ENCODE peak calls at places on chromosome 6, in five cellular contexts. One of them, this sample, is unnamed.

GRCh38 chr6:111604259-111605099 is 1.2 kb downstream of the TRAF3IP2 start:
- DNase-seq in H1: peak
- DNase-seq in K562: no peak
- DNase-seq in GM12878: no peak
- DNase-seq in HepG2: no peak
- DNase-seq in this sample: peak

GRCh38 chr6:11722224-11722623 is 56.4 kb downstream of the ADTRP start:
- DNase-seq in H1: no peak
- DNase-seq in GM12878: no peak
- DNase-seq in K562: no peak
- DNase-seq in HepG2: no peak
- DNase-seq in this sample: no peak

GRCh38 chr6:138577151-138577915 is 78.0 kb upstream of the NHSL1 start:
- DNase-seq in K562: no peak
- DNase-seq in GM12878: peak
- DNase-seq in H1: no peak
- DNase-seq in HepG2: no peak
- DNase-seq in this sample: no peak

GRCh38 chr6:147900191-147900830 is 391.8 kb downstream of the SAMD5 start:
- DNase-seq in K562: no peak
- DNase-seq in GM12878: no peak
- DNase-seq in H1: no peak
- DNase-seq in HepG2: no peak
- DNase-seq in this sample: peak

GRCh38 chr6:34021839-34022190 is 124.1 kb downstream of the GRM4 start:
- DNase-seq in HepG2: no peak
- DNase-seq in H1: no peak
- DNase-seq in K562: no peak
- DNase-seq in GM12878: no peak
- DNase-seq in this sample: no peak

GRCh38 chr6:68642081-68642480 is 7.0 kb downstream of the ADGRB3 start:
- DNase-seq in H1: no peak
- DNase-seq in HepG2: no peak
- DNase-seq in GM12878: no peak
- DNase-seq in K562: no peak
- DNase-seq in this sample: no peak

GRCh38 chr6:135423649-135424128 is 73.9 kb downstream of the AHI1 start:
- DNase-seq in GM12878: peak
- DNase-seq in H1: no peak
- DNase-seq in HepG2: peak
- DNase-seq in K562: peak
- DNase-seq in this sample: peak

GRCh38 chr6:148440877-148441453 is 98.3 kb downstream of the SASH1 start:
- DNase-seq in K562: no peak
- DNase-seq in H1: peak
- DNase-seq in HepG2: peak
- DNase-seq in GM12878: no peak
- DNase-seq in this sample: peak

GRCh38 chr6:130515306-130515705 is 149.5 kb downstream of the TMEM200A start:
- DNase-seq in K562: no peak
- DNase-seq in GM12878: no peak
- DNase-seq in HepG2: no peak
- DNase-seq in H1: no peak
- DNase-seq in this sample: no peak

GRCh38 chr6:170424634-170425126 is 118.1 kb downstream of the FAM120B start:
- DNase-seq in GM12878: no peak
- DNase-seq in K562: no peak
- DNase-seq in H1: no peak
- DNase-seq in HepG2: no peak
- DNase-seq in this sample: no peak

GRCh38 chr6:18044108-18044783 is 56.8 kb upstream of the KIF13A start:
- DNase-seq in H1: no peak
- DNase-seq in K562: no peak
- DNase-seq in GM12878: no peak
- DNase-seq in HepG2: no peak
- DNase-seq in this sample: no peak

GRCh38 chr6:163617549-163617948 is 203.0 kb downstream of the QKI start:
- DNase-seq in HepG2: no peak
- DNase-seq in GM12878: no peak
- DNase-seq in K562: no peak
- DNase-seq in H1: no peak
- DNase-seq in this sample: no peak

GRCh38 chr6:43933111-43933885 is 163.3 kb downstream of the VEGFA start:
- DNase-seq in HepG2: no peak
- DNase-seq in GM12878: no peak
- DNase-seq in H1: no peak
- DNase-seq in K562: no peak
- DNase-seq in this sample: no peak

GRCh38 chr6:30682181-30683117 is 4.0 kb downstream of the PPP1R18 start:
- DNase-seq in HepG2: peak
- DNase-seq in GM12878: peak
- DNase-seq in K562: peak
- DNase-seq in H1: no peak
- DNase-seq in this sample: peak

GRCh38 chr6:89999154-89999553 is 104.9 kb downstream of the GJA10 start:
- DNase-seq in H1: no peak
- DNase-seq in K562: peak
- DNase-seq in GM12878: no peak
- DNase-seq in HepG2: no peak
- DNase-seq in this sample: no peak

GRCh38 chr6:9140861-9141534 is 705.7 kb upstream of the SLC35B3 start:
- DNase-seq in GM12878: no peak
- DNase-seq in H1: no peak
- DNase-seq in K562: no peak
- DNase-seq in HepG2: no peak
- DNase-seq in this sample: no peak

GRCh38 chr6:37366910-37367309 is 13.1 kb downstream of the RNF8 start:
- DNase-seq in HepG2: peak
- DNase-seq in GM12878: no peak
- DNase-seq in H1: no peak
- DNase-seq in K562: no peak
- DNase-seq in this sample: no peak

GRCh38 chr6:169341065-169341464 is 87.4 kb upstream of the THBS2 start:
- DNase-seq in H1: no peak
- DNase-seq in GM12878: no peak
- DNase-seq in K562: no peak
- DNase-seq in HepG2: no peak
- DNase-seq in this sample: no peak

GRCh38 chr6:5782783-5783567 is 223.8 kb downstream of the NRN1 start:
- DNase-seq in H1: no peak
- DNase-seq in HepG2: peak
- DNase-seq in GM12878: no peak
- DNase-seq in K562: no peak
- DNase-seq in this sample: no peak

GRCh38 chr6:155837474-155837873 is 381.8 kb upstream of the NOX3 start:
- DNase-seq in GM12878: no peak
- DNase-seq in HepG2: no peak
- DNase-seq in H1: no peak
- DNase-seq in K562: no peak
- DNase-seq in this sample: no peak

GRCh38 chr6:74001091-74001490 is 305.1 kb downstream of the CD109 start:
- DNase-seq in K562: no peak
- DNase-seq in H1: no peak
- DNase-seq in HepG2: no peak
- DNase-seq in GM12878: no peak
- DNase-seq in this sample: no peak

GRCh38 chr6:39426057-39426592 is 103.6 kb upstream of the KCNK16 start:
- DNase-seq in HepG2: no peak
- DNase-seq in H1: no peak
- DNase-seq in K562: no peak
- DNase-seq in GM12878: no peak
- DNase-seq in this sample: no peak

GRCh38 chr6:111711989-111712388 is 106.3 kb upstream of the TRAF3IP2 start:
- DNase-seq in GM12878: no peak
- DNase-seq in HepG2: no peak
- DNase-seq in H1: no peak
- DNase-seq in K562: no peak
- DNase-seq in this sample: no peak

GRCh38 chr6:30647039-30647801 is at the start of gene C6orf136:
- DNase-seq in GM12878: peak
- DNase-seq in H1: peak
- DNase-seq in K562: peak
- DNase-seq in HepG2: peak
- DNase-seq in this sample: peak

GRCh38 chr6:28981833-28982475 is 23.2 kb downstream of the ZNF311 start:
- DNase-seq in HepG2: peak
- DNase-seq in H1: peak
- DNase-seq in GM12878: peak
- DNase-seq in K562: peak
- DNase-seq in this sample: peak

GRCh38 chr6:18883851-18884250 is 496.7 kb downstream of the RNF144B start:
- DNase-seq in K562: no peak
- DNase-seq in GM12878: no peak
- DNase-seq in H1: no peak
- DNase-seq in HepG2: no peak
- DNase-seq in this sample: peak

GRCh38 chr6:25715794-25716193 is 38.7 kb upstream of the SLC17A4 start:
- DNase-seq in HepG2: peak
- DNase-seq in H1: no peak
- DNase-seq in GM12878: no peak
- DNase-seq in K562: no peak
- DNase-seq in this sample: no peak

GRCh38 chr6:85798934-85799490 is 156.3 kb upstream of the SYNCRIP start:
- DNase-seq in K562: no peak
- DNase-seq in H1: no peak
- DNase-seq in GM12878: no peak
- DNase-seq in HepG2: no peak
- DNase-seq in this sample: peak

GRCh38 chr6:119742188-119742803 is 392.7 kb upstream of the MAN1A1 start:
- DNase-seq in HepG2: peak
- DNase-seq in H1: peak
- DNase-seq in GM12878: no peak
- DNase-seq in K562: peak
- DNase-seq in this sample: peak

GRCh38 chr6:97697450-97697849 is 414.4 kb upstream of the MMS22L start:
- DNase-seq in K562: no peak
- DNase-seq in GM12878: no peak
- DNase-seq in H1: no peak
- DNase-seq in HepG2: no peak
- DNase-seq in this sample: no peak

GRCh38 chr6:21270501-21271290 is 322.9 kb upstream of the SOX4 start:
- DNase-seq in GM12878: no peak
- DNase-seq in K562: no peak
- DNase-seq in H1: no peak
- DNase-seq in HepG2: no peak
- DNase-seq in this sample: peak

GRCh38 chr6:119303164-119303887 is 46.2 kb downstream of the MAN1A1 start:
- DNase-seq in H1: no peak
- DNase-seq in HepG2: no peak
- DNase-seq in GM12878: no peak
- DNase-seq in K562: no peak
- DNase-seq in this sample: no peak

GRCh38 chr6:82988904-82989303 is 76.7 kb downstream of the UBE3D start:
- DNase-seq in HepG2: no peak
- DNase-seq in GM12878: no peak
- DNase-seq in H1: no peak
- DNase-seq in K562: peak
- DNase-seq in this sample: no peak

GRCh38 chr6:140253096-140253495 is 878.6 kb upstream of the CITED2 start:
- DNase-seq in K562: no peak
- DNase-seq in HepG2: no peak
- DNase-seq in H1: no peak
- DNase-seq in GM12878: no peak
- DNase-seq in this sample: no peak

GRCh38 chr6:140256213-140256612 is 881.8 kb upstream of the CITED2 start:
- DNase-seq in HepG2: no peak
- DNase-seq in H1: no peak
- DNase-seq in K562: no peak
- DNase-seq in GM12878: no peak
- DNase-seq in this sample: peak

GRCh38 chr6:140252099-140252498 is 877.7 kb upstream of the CITED2 start:
- DNase-seq in GM12878: no peak
- DNase-seq in HepG2: no peak
- DNase-seq in H1: no peak
- DNase-seq in K562: no peak
- DNase-seq in this sample: no peak
- TF ChIP-seq CREB1 in GM12878: no peak
- TF ChIP-seq CREB1 in HepG2: no peak
- TF ChIP-seq CREB1 in H1: no peak
- TF ChIP-seq CREB1 in K562: no peak
- TF ChIP-seq CREB1 in this sample: no peak

DNA sequence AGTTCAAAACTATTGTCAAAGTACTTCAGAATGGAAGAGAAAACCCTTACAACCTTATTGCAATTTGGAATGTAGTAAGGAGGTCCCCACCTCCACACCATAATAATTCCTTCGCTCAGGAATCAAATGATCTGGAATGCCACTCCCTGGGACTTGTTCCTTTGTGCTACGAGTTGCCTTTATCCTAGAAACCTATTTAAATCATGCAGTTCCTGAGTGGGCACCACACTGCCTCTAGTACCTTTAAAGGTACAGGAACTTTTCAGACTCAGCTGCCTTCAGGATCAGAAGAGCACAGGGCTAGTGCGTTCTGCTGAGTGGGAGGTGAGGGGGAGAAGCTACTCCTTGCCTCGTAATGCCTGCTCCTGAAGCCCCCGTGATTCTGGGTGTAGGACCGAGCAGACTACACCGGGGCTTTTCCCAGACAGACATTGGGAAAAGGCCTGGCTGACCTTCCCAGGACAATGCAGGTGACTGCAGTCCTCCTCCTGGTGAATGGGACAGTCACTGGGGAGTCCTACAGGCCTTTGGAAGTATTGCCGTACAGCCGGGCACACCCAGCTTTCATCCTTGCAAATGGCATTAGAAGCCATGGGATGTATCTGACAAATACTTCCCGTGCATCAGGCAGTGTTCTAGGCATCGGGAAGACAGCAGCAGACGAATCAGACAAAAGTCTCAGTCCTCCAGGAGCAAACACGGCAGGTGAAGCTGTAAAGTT is 11.8 kb upstream of the TUBB2B start:
- DNase-seq in K562: peak
- DNase-seq in H1: no peak
- DNase-seq in HepG2: no peak
- DNase-seq in GM12878: no peak
- DNase-seq in this sample: peak
- TF ChIP-seq EZH2 in K562: no peak
- TF ChIP-seq EZH2 in H1: no peak
- TF ChIP-seq EZH2 in HepG2: no peak
- TF ChIP-seq EZH2 in GM12878: no peak
- TF ChIP-seq EZH2 in this sample: no peak

DNA sequence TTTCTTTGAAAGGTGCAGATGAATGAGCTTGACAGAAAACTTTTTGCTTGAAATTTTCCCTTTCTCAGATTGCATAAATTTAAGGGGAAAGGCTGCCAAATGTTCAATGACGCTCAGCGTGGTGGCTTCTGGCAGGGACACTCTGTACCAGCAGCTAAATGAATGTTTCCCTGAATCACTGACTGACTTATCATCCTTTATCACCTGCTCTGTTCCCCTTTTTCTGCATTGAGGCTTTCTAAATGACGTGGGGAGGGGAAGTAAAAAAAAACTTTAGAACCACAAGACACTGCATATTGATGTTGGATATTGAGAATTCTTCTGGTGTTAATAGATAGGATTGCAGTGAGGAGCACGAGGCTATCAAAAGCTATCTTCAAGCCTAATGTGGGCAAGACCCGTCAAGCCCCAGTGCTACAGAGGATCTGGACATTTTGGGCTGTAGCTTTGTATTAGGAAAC is 46.9 kb upstream of the ENPP5 start:
- DNase-seq in H1: no peak
- DNase-seq in GM12878: peak
- DNase-seq in HepG2: no peak
- DNase-seq in K562: no peak
- DNase-seq in this sample: no peak
- TF ChIP-seq CREB1 in H1: no peak
- TF ChIP-seq CREB1 in GM12878: peak
- TF ChIP-seq CREB1 in HepG2: no peak
- TF ChIP-seq CREB1 in K562: no peak
- TF ChIP-seq CREB1 in this sample: no peak

GRCh38 chr6:391559-392440 is at the start of gene IRF4:
- DNase-seq in HepG2: no peak
- DNase-seq in K562: no peak
- DNase-seq in GM12878: no peak
- DNase-seq in H1: peak
- DNase-seq in this sample: peak
- TF ChIP-seq EZH2 in HepG2: no peak
- TF ChIP-seq EZH2 in K562: no peak
- TF ChIP-seq EZH2 in GM12878: no peak
- TF ChIP-seq EZH2 in H1: no peak
- TF ChIP-seq EZH2 in this sample: no peak

This sample was measured in GM23338.